ENCODE peak calls at places on chromosomes 2 and 18, in nine cellular contexts. One of them, this sample, is unnamed.

GRCh38 chr2:194301946-194302345 is 1355.1 kb upstream of the SLC39A10 start:
- DNase-seq in lower leg skin: no peak
- DNase-seq in ureter: no peak
- DNase-seq in ACHN: no peak
- DNase-seq in AG20443: no peak
- DNase-seq in activated T-helper 9 cell treated with anti-CD3 and anti-CD28 coated beads, Interleukin-2, amount 50 U/mL, for 16 hours: no peak
- DNase-seq in activated naive CD4-positive, alpha-beta T cell treated with anti-CD3 and anti-CD28 coated beads for 36 hours: no peak
- DNase-seq in stimulated activated CD8-positive, alpha-beta memory T cell treated with anti-CD3 and anti-CD28 coated beads, Interleukin-15, amount 100 ng/mL, for 48 hours: no peak
- DNase-seq in EH: no peak
- DNase-seq in this sample: no peak

GRCh38 chr2:10285578-10286198 is 17.0 kb upstream of the HPCAL1 start:
- DNase-seq in lower leg skin: peak; percentile 66
- DNase-seq in AG20443: peak; percentile 83
- DNase-seq in ureter: peak; percentile 69
- DNase-seq in EH: peak; percentile 79
- DNase-seq in stimulated activated CD8-positive, alpha-beta memory T cell treated with anti-CD3 and anti-CD28 coated beads, Interleukin-15, amount 100 ng/mL, for 48 hours: no peak
- DNase-seq in activated T-helper 9 cell treated with anti-CD3 and anti-CD28 coated beads, Interleukin-2, amount 50 U/mL, for 16 hours: no peak
- DNase-seq in activated naive CD4-positive, alpha-beta T cell treated with anti-CD3 and anti-CD28 coated beads for 36 hours: no peak
- DNase-seq in ACHN: peak; percentile 72
- DNase-seq in this sample: no peak

GRCh38 chr2:223865124-223865523 is 27.7 kb upstream of the AP1S3 start:
- DNase-seq in lower leg skin: no peak
- DNase-seq in stimulated activated CD8-positive, alpha-beta memory T cell treated with anti-CD3 and anti-CD28 coated beads, Interleukin-15, amount 100 ng/mL, for 48 hours: no peak
- DNase-seq in ACHN: no peak
- DNase-seq in activated T-helper 9 cell treated with anti-CD3 and anti-CD28 coated beads, Interleukin-2, amount 50 U/mL, for 16 hours: no peak
- DNase-seq in EH: no peak
- DNase-seq in AG20443: no peak
- DNase-seq in ureter: no peak
- DNase-seq in activated naive CD4-positive, alpha-beta T cell treated with anti-CD3 and anti-CD28 coated beads for 36 hours: no peak
- DNase-seq in this sample: no peak

GRCh38 chr2:238978507-238978906 is 130.6 kb downstream of the TWIST2 start:
- DNase-seq in lower leg skin: no peak
- DNase-seq in activated T-helper 9 cell treated with anti-CD3 and anti-CD28 coated beads, Interleukin-2, amount 50 U/mL, for 16 hours: no peak
- DNase-seq in ureter: no peak
- DNase-seq in stimulated activated CD8-positive, alpha-beta memory T cell treated with anti-CD3 and anti-CD28 coated beads, Interleukin-15, amount 100 ng/mL, for 48 hours: no peak
- DNase-seq in activated naive CD4-positive, alpha-beta T cell treated with anti-CD3 and anti-CD28 coated beads for 36 hours: no peak
- DNase-seq in AG20443: no peak
- DNase-seq in EH: peak; percentile 51
- DNase-seq in ACHN: no peak
- DNase-seq in this sample: no peak

GRCh38 chr2:154375625-154376020 is 322.9 kb upstream of the KCNJ3 start:
- DNase-seq in lower leg skin: no peak
- DNase-seq in activated T-helper 9 cell treated with anti-CD3 and anti-CD28 coated beads, Interleukin-2, amount 50 U/mL, for 16 hours: no peak
- DNase-seq in stimulated activated CD8-positive, alpha-beta memory T cell treated with anti-CD3 and anti-CD28 coated beads, Interleukin-15, amount 100 ng/mL, for 48 hours: no peak
- DNase-seq in activated naive CD4-positive, alpha-beta T cell treated with anti-CD3 and anti-CD28 coated beads for 36 hours: no peak
- DNase-seq in AG20443: peak; percentile 34
- DNase-seq in ACHN: peak; percentile 60
- DNase-seq in ureter: no peak
- DNase-seq in EH: no peak
- DNase-seq in this sample: no peak

GRCh38 chr2:84545030-84545429 is 28.7 kb downstream of the DNAH6 start:
- DNase-seq in stimulated activated CD8-positive, alpha-beta memory T cell treated with anti-CD3 and anti-CD28 coated beads, Interleukin-15, amount 100 ng/mL, for 48 hours: no peak
- DNase-seq in ureter: no peak
- DNase-seq in ACHN: no peak
- DNase-seq in EH: no peak
- DNase-seq in lower leg skin: no peak
- DNase-seq in activated T-helper 9 cell treated with anti-CD3 and anti-CD28 coated beads, Interleukin-2, amount 50 U/mL, for 16 hours: no peak
- DNase-seq in AG20443: no peak
- DNase-seq in activated naive CD4-positive, alpha-beta T cell treated with anti-CD3 and anti-CD28 coated beads for 36 hours: no peak
- DNase-seq in this sample: no peak

GRCh38 chr18:22844184-22844583 is 88.9 kb upstream of the RBBP8 start:
- DNase-seq in activated naive CD4-positive, alpha-beta T cell treated with anti-CD3 and anti-CD28 coated beads for 36 hours: no peak
- DNase-seq in EH: no peak
- DNase-seq in ACHN: no peak
- DNase-seq in AG20443: no peak
- DNase-seq in ureter: no peak
- DNase-seq in activated T-helper 9 cell treated with anti-CD3 and anti-CD28 coated beads, Interleukin-2, amount 50 U/mL, for 16 hours: no peak
- DNase-seq in lower leg skin: no peak
- DNase-seq in stimulated activated CD8-positive, alpha-beta memory T cell treated with anti-CD3 and anti-CD28 coated beads, Interleukin-15, amount 100 ng/mL, for 48 hours: no peak
- DNase-seq in this sample: no peak

GRCh38 chr2:53970898-53971681 is at the start of gene PSME4:
- DNase-seq in ureter: peak; percentile 96
- DNase-seq in ACHN: peak; percentile 90
- DNase-seq in AG20443: peak; percentile 97
- DNase-seq in EH: peak; percentile 92
- DNase-seq in activated T-helper 9 cell treated with anti-CD3 and anti-CD28 coated beads, Interleukin-2, amount 50 U/mL, for 16 hours: peak; percentile 94
- DNase-seq in lower leg skin: peak; percentile 92
- DNase-seq in stimulated activated CD8-positive, alpha-beta memory T cell treated with anti-CD3 and anti-CD28 coated beads, Interleukin-15, amount 100 ng/mL, for 48 hours: peak; percentile 91
- DNase-seq in activated naive CD4-positive, alpha-beta T cell treated with anti-CD3 and anti-CD28 coated beads for 36 hours: peak; percentile 95
- DNase-seq in this sample: peak; percentile 91

GRCh38 chr2:189818249-189819038 is 34.2 kb downstream of the PMS1 start:
- DNase-seq in activated T-helper 9 cell treated with anti-CD3 and anti-CD28 coated beads, Interleukin-2, amount 50 U/mL, for 16 hours: no peak
- DNase-seq in activated naive CD4-positive, alpha-beta T cell treated with anti-CD3 and anti-CD28 coated beads for 36 hours: no peak
- DNase-seq in ureter: no peak
- DNase-seq in EH: no peak
- DNase-seq in stimulated activated CD8-positive, alpha-beta memory T cell treated with anti-CD3 and anti-CD28 coated beads, Interleukin-15, amount 100 ng/mL, for 48 hours: no peak
- DNase-seq in AG20443: no peak
- DNase-seq in lower leg skin: no peak
- DNase-seq in ACHN: no peak
- DNase-seq in this sample: no peak

GRCh38 chr18:46891742-46892214 is 25.5 kb downstream of the PIAS2 start:
- DNase-seq in ureter: no peak
- DNase-seq in AG20443: no peak
- DNase-seq in EH: no peak
- DNase-seq in stimulated activated CD8-positive, alpha-beta memory T cell treated with anti-CD3 and anti-CD28 coated beads, Interleukin-15, amount 100 ng/mL, for 48 hours: no peak
- DNase-seq in activated T-helper 9 cell treated with anti-CD3 and anti-CD28 coated beads, Interleukin-2, amount 50 U/mL, for 16 hours: no peak
- DNase-seq in activated naive CD4-positive, alpha-beta T cell treated with anti-CD3 and anti-CD28 coated beads for 36 hours: peak; percentile 43
- DNase-seq in ACHN: no peak
- DNase-seq in lower leg skin: no peak
- DNase-seq in this sample: no peak

GRCh38 chr2:73297151-73297559 is 3.8 kb upstream of the EGR4 start:
- DNase-seq in activated naive CD4-positive, alpha-beta T cell treated with anti-CD3 and anti-CD28 coated beads for 36 hours: no peak
- DNase-seq in EH: peak; percentile 54
- DNase-seq in stimulated activated CD8-positive, alpha-beta memory T cell treated with anti-CD3 and anti-CD28 coated beads, Interleukin-15, amount 100 ng/mL, for 48 hours: no peak
- DNase-seq in lower leg skin: no peak
- DNase-seq in ACHN: no peak
- DNase-seq in AG20443: no peak
- DNase-seq in ureter: no peak
- DNase-seq in activated T-helper 9 cell treated with anti-CD3 and anti-CD28 coated beads, Interleukin-2, amount 50 U/mL, for 16 hours: no peak
- DNase-seq in this sample: no peak

GRCh38 chr18:9283789-9284188 is 50.8 kb upstream of the TWSG1 start:
- DNase-seq in stimulated activated CD8-positive, alpha-beta memory T cell treated with anti-CD3 and anti-CD28 coated beads, Interleukin-15, amount 100 ng/mL, for 48 hours: no peak
- DNase-seq in EH: peak; percentile 58
- DNase-seq in ACHN: no peak
- DNase-seq in ureter: no peak
- DNase-seq in AG20443: no peak
- DNase-seq in activated naive CD4-positive, alpha-beta T cell treated with anti-CD3 and anti-CD28 coated beads for 36 hours: no peak
- DNase-seq in lower leg skin: no peak
- DNase-seq in activated T-helper 9 cell treated with anti-CD3 and anti-CD28 coated beads, Interleukin-2, amount 50 U/mL, for 16 hours: no peak
- DNase-seq in this sample: no peak

GRCh38 chr18:33699372-33699771 is 121.4 kb downstream of the ASXL3 start:
- DNase-seq in activated T-helper 9 cell treated with anti-CD3 and anti-CD28 coated beads, Interleukin-2, amount 50 U/mL, for 16 hours: no peak
- DNase-seq in ACHN: no peak
- DNase-seq in activated naive CD4-positive, alpha-beta T cell treated with anti-CD3 and anti-CD28 coated beads for 36 hours: no peak
- DNase-seq in AG20443: no peak
- DNase-seq in stimulated activated CD8-positive, alpha-beta memory T cell treated with anti-CD3 and anti-CD28 coated beads, Interleukin-15, amount 100 ng/mL, for 48 hours: no peak
- DNase-seq in lower leg skin: no peak
- DNase-seq in ureter: no peak
- DNase-seq in EH: no peak
- DNase-seq in this sample: no peak

GRCh38 chr2:186891219-186891621 is 42.2 kb upstream of the ZSWIM2 start:
- DNase-seq in activated naive CD4-positive, alpha-beta T cell treated with anti-CD3 and anti-CD28 coated beads for 36 hours: no peak
- DNase-seq in lower leg skin: no peak
- DNase-seq in AG20443: no peak
- DNase-seq in activated T-helper 9 cell treated with anti-CD3 and anti-CD28 coated beads, Interleukin-2, amount 50 U/mL, for 16 hours: no peak
- DNase-seq in EH: peak; percentile 35
- DNase-seq in stimulated activated CD8-positive, alpha-beta memory T cell treated with anti-CD3 and anti-CD28 coated beads, Interleukin-15, amount 100 ng/mL, for 48 hours: no peak
- DNase-seq in ureter: no peak
- DNase-seq in ACHN: no peak
- DNase-seq in this sample: no peak

GRCh38 chr2:24708537-24709152 is 84.5 kb downstream of the PTRHD1 start:
- DNase-seq in ureter: no peak
- DNase-seq in activated T-helper 9 cell treated with anti-CD3 and anti-CD28 coated beads, Interleukin-2, amount 50 U/mL, for 16 hours: no peak
- DNase-seq in EH: peak; percentile 49
- DNase-seq in ACHN: no peak
- DNase-seq in lower leg skin: no peak
- DNase-seq in stimulated activated CD8-positive, alpha-beta memory T cell treated with anti-CD3 and anti-CD28 coated beads, Interleukin-15, amount 100 ng/mL, for 48 hours: no peak
- DNase-seq in activated naive CD4-positive, alpha-beta T cell treated with anti-CD3 and anti-CD28 coated beads for 36 hours: no peak
- DNase-seq in AG20443: no peak
- DNase-seq in this sample: no peak

GRCh38 chr2:185456517-185456916 is 282.1 kb upstream of the FSIP2 start:
- DNase-seq in ureter: no peak
- DNase-seq in stimulated activated CD8-positive, alpha-beta memory T cell treated with anti-CD3 and anti-CD28 coated beads, Interleukin-15, amount 100 ng/mL, for 48 hours: no peak
- DNase-seq in ACHN: no peak
- DNase-seq in activated T-helper 9 cell treated with anti-CD3 and anti-CD28 coated beads, Interleukin-2, amount 50 U/mL, for 16 hours: no peak
- DNase-seq in AG20443: no peak
- DNase-seq in activated naive CD4-positive, alpha-beta T cell treated with anti-CD3 and anti-CD28 coated beads for 36 hours: no peak
- DNase-seq in lower leg skin: no peak
- DNase-seq in EH: no peak
- DNase-seq in this sample: no peak

GRCh38 chr18:3836483-3836882 is 386.5 kb downstream of the TGIF1 start:
- DNase-seq in lower leg skin: no peak
- DNase-seq in AG20443: no peak
- DNase-seq in EH: no peak
- DNase-seq in activated naive CD4-positive, alpha-beta T cell treated with anti-CD3 and anti-CD28 coated beads for 36 hours: no peak
- DNase-seq in ureter: no peak
- DNase-seq in ACHN: no peak
- DNase-seq in stimulated activated CD8-positive, alpha-beta memory T cell treated with anti-CD3 and anti-CD28 coated beads, Interleukin-15, amount 100 ng/mL, for 48 hours: no peak
- DNase-seq in activated T-helper 9 cell treated with anti-CD3 and anti-CD28 coated beads, Interleukin-2, amount 50 U/mL, for 16 hours: no peak
- DNase-seq in this sample: no peak

GRCh38 chr2:239814136-239814916 is 210.8 kb downstream of the NDUFA10 start:
- DNase-seq in AG20443: no peak
- DNase-seq in ureter: no peak
- DNase-seq in activated naive CD4-positive, alpha-beta T cell treated with anti-CD3 and anti-CD28 coated beads for 36 hours: no peak
- DNase-seq in stimulated activated CD8-positive, alpha-beta memory T cell treated with anti-CD3 and anti-CD28 coated beads, Interleukin-15, amount 100 ng/mL, for 48 hours: no peak
- DNase-seq in activated T-helper 9 cell treated with anti-CD3 and anti-CD28 coated beads, Interleukin-2, amount 50 U/mL, for 16 hours: no peak
- DNase-seq in ACHN: no peak
- DNase-seq in EH: no peak
- DNase-seq in lower leg skin: no peak
- DNase-seq in this sample: no peak

GRCh38 chr2:202278944-202279343 is 13.4 kb downstream of the NOP58 start:
- DNase-seq in AG20443: peak; percentile 66
- DNase-seq in EH: peak; percentile 74
- DNase-seq in activated naive CD4-positive, alpha-beta T cell treated with anti-CD3 and anti-CD28 coated beads for 36 hours: no peak
- DNase-seq in ACHN: peak; percentile 80
- DNase-seq in stimulated activated CD8-positive, alpha-beta memory T cell treated with anti-CD3 and anti-CD28 coated beads, Interleukin-15, amount 100 ng/mL, for 48 hours: no peak
- DNase-seq in lower leg skin: no peak
- DNase-seq in ureter: no peak
- DNase-seq in activated T-helper 9 cell treated with anti-CD3 and anti-CD28 coated beads, Interleukin-2, amount 50 U/mL, for 16 hours: no peak
- DNase-seq in this sample: no peak

GRCh38 chr2:198287706-198288105 is 483.3 kb downstream of the PLCL1 start:
- DNase-seq in EH: no peak
- DNase-seq in ACHN: no peak
- DNase-seq in stimulated activated CD8-positive, alpha-beta memory T cell treated with anti-CD3 and anti-CD28 coated beads, Interleukin-15, amount 100 ng/mL, for 48 hours: no peak
- DNase-seq in lower leg skin: no peak
- DNase-seq in activated naive CD4-positive, alpha-beta T cell treated with anti-CD3 and anti-CD28 coated beads for 36 hours: no peak
- DNase-seq in ureter: no peak
- DNase-seq in activated T-helper 9 cell treated with anti-CD3 and anti-CD28 coated beads, Interleukin-2, amount 50 U/mL, for 16 hours: no peak
- DNase-seq in AG20443: no peak
- DNase-seq in this sample: no peak

GRCh38 chr2:43333656-43334144 is 107.3 kb upstream of the ZFP36L2 start:
- DNase-seq in ACHN: no peak
- DNase-seq in EH: peak; percentile 63
- DNase-seq in lower leg skin: peak; percentile 79
- DNase-seq in AG20443: peak; percentile 61
- DNase-seq in activated naive CD4-positive, alpha-beta T cell treated with anti-CD3 and anti-CD28 coated beads for 36 hours: no peak
- DNase-seq in ureter: no peak
- DNase-seq in activated T-helper 9 cell treated with anti-CD3 and anti-CD28 coated beads, Interleukin-2, amount 50 U/mL, for 16 hours: no peak
- DNase-seq in stimulated activated CD8-positive, alpha-beta memory T cell treated with anti-CD3 and anti-CD28 coated beads, Interleukin-15, amount 100 ng/mL, for 48 hours: no peak
- DNase-seq in this sample: no peak

GRCh38 chr2:120995656-120996190 is 260.1 kb downstream of the GLI2 start:
- DNase-seq in ureter: no peak
- DNase-seq in activated naive CD4-positive, alpha-beta T cell treated with anti-CD3 and anti-CD28 coated beads for 36 hours: no peak
- DNase-seq in EH: no peak
- DNase-seq in AG20443: no peak
- DNase-seq in lower leg skin: no peak
- DNase-seq in stimulated activated CD8-positive, alpha-beta memory T cell treated with anti-CD3 and anti-CD28 coated beads, Interleukin-15, amount 100 ng/mL, for 48 hours: no peak
- DNase-seq in activated T-helper 9 cell treated with anti-CD3 and anti-CD28 coated beads, Interleukin-2, amount 50 U/mL, for 16 hours: no peak
- DNase-seq in ACHN: no peak
- DNase-seq in this sample: no peak

GRCh38 chr2:147364597-147364996 is 480.2 kb upstream of the ACVR2A start:
- DNase-seq in activated naive CD4-positive, alpha-beta T cell treated with anti-CD3 and anti-CD28 coated beads for 36 hours: no peak
- DNase-seq in EH: no peak
- DNase-seq in ACHN: peak; percentile 41
- DNase-seq in lower leg skin: no peak
- DNase-seq in stimulated activated CD8-positive, alpha-beta memory T cell treated with anti-CD3 and anti-CD28 coated beads, Interleukin-15, amount 100 ng/mL, for 48 hours: no peak
- DNase-seq in ureter: no peak
- DNase-seq in activated T-helper 9 cell treated with anti-CD3 and anti-CD28 coated beads, Interleukin-2, amount 50 U/mL, for 16 hours: no peak
- DNase-seq in AG20443: no peak
- DNase-seq in this sample: no peak

GRCh38 chr2:233079953-233080835 is 20.1 kb downstream of the INPP5D start:
- DNase-seq in lower leg skin: no peak
- DNase-seq in activated T-helper 9 cell treated with anti-CD3 and anti-CD28 coated beads, Interleukin-2, amount 50 U/mL, for 16 hours: no peak
- DNase-seq in ACHN: no peak
- DNase-seq in AG20443: no peak
- DNase-seq in EH: no peak
- DNase-seq in ureter: peak; percentile 40
- DNase-seq in activated naive CD4-positive, alpha-beta T cell treated with anti-CD3 and anti-CD28 coated beads for 36 hours: peak; percentile 58
- DNase-seq in stimulated activated CD8-positive, alpha-beta memory T cell treated with anti-CD3 and anti-CD28 coated beads, Interleukin-15, amount 100 ng/mL, for 48 hours: no peak
- DNase-seq in this sample: no peak

GRCh38 chr18:80175451-80176235 is 66.6 kb downstream of the ADNP2 start:
- DNase-seq in activated T-helper 9 cell treated with anti-CD3 and anti-CD28 coated beads, Interleukin-2, amount 50 U/mL, for 16 hours: no peak
- DNase-seq in EH: no peak
- DNase-seq in AG20443: no peak
- DNase-seq in ureter: no peak
- DNase-seq in activated naive CD4-positive, alpha-beta T cell treated with anti-CD3 and anti-CD28 coated beads for 36 hours: peak; percentile 13
- DNase-seq in lower leg skin: no peak
- DNase-seq in stimulated activated CD8-positive, alpha-beta memory T cell treated with anti-CD3 and anti-CD28 coated beads, Interleukin-15, amount 100 ng/mL, for 48 hours: peak; percentile 47
- DNase-seq in ACHN: no peak
- DNase-seq in this sample: peak; percentile 32

GRCh38 chr2:108904680-108905079 is 84.3 kb downstream of the EDAR start:
- DNase-seq in ACHN: no peak
- DNase-seq in AG20443: no peak
- DNase-seq in lower leg skin: no peak
- DNase-seq in EH: no peak
- DNase-seq in ureter: no peak
- DNase-seq in activated naive CD4-positive, alpha-beta T cell treated with anti-CD3 and anti-CD28 coated beads for 36 hours: no peak
- DNase-seq in activated T-helper 9 cell treated with anti-CD3 and anti-CD28 coated beads, Interleukin-2, amount 50 U/mL, for 16 hours: no peak
- DNase-seq in stimulated activated CD8-positive, alpha-beta memory T cell treated with anti-CD3 and anti-CD28 coated beads, Interleukin-15, amount 100 ng/mL, for 48 hours: no peak
- DNase-seq in this sample: no peak

GRCh38 chr2:194725169-194725568 is 931.9 kb upstream of the SLC39A10 start:
- DNase-seq in EH: no peak
- DNase-seq in stimulated activated CD8-positive, alpha-beta memory T cell treated with anti-CD3 and anti-CD28 coated beads, Interleukin-15, amount 100 ng/mL, for 48 hours: no peak
- DNase-seq in AG20443: no peak
- DNase-seq in ureter: no peak
- DNase-seq in lower leg skin: no peak
- DNase-seq in activated T-helper 9 cell treated with anti-CD3 and anti-CD28 coated beads, Interleukin-2, amount 50 U/mL, for 16 hours: no peak
- DNase-seq in activated naive CD4-positive, alpha-beta T cell treated with anti-CD3 and anti-CD28 coated beads for 36 hours: no peak
- DNase-seq in ACHN: no peak
- DNase-seq in this sample: no peak

GRCh38 chr2:8645176-8645831 is 36.6 kb upstream of the ID2 start:
- DNase-seq in EH: no peak
- DNase-seq in stimulated activated CD8-positive, alpha-beta memory T cell treated with anti-CD3 and anti-CD28 coated beads, Interleukin-15, amount 100 ng/mL, for 48 hours: no peak
- DNase-seq in ACHN: no peak
- DNase-seq in AG20443: no peak
- DNase-seq in ureter: no peak
- DNase-seq in activated naive CD4-positive, alpha-beta T cell treated with anti-CD3 and anti-CD28 coated beads for 36 hours: no peak
- DNase-seq in activated T-helper 9 cell treated with anti-CD3 and anti-CD28 coated beads, Interleukin-2, amount 50 U/mL, for 16 hours: no peak
- DNase-seq in lower leg skin: no peak
- DNase-seq in this sample: no peak

GRCh38 chr2:8088810-8089209 is 593.0 kb upstream of the ID2 start:
- DNase-seq in lower leg skin: no peak
- DNase-seq in activated naive CD4-positive, alpha-beta T cell treated with anti-CD3 and anti-CD28 coated beads for 36 hours: no peak
- DNase-seq in ureter: no peak
- DNase-seq in ACHN: no peak
- DNase-seq in EH: no peak
- DNase-seq in activated T-helper 9 cell treated with anti-CD3 and anti-CD28 coated beads, Interleukin-2, amount 50 U/mL, for 16 hours: no peak
- DNase-seq in AG20443: no peak
- DNase-seq in stimulated activated CD8-positive, alpha-beta memory T cell treated with anti-CD3 and anti-CD28 coated beads, Interleukin-15, amount 100 ng/mL, for 48 hours: no peak
- DNase-seq in this sample: no peak

GRCh38 chr2:196535742-196536141 is 103.8 kb upstream of the CCDC150 start:
- DNase-seq in ACHN: peak; percentile 8
- DNase-seq in activated naive CD4-positive, alpha-beta T cell treated with anti-CD3 and anti-CD28 coated beads for 36 hours: no peak
- DNase-seq in EH: peak; percentile 32
- DNase-seq in ureter: no peak
- DNase-seq in AG20443: no peak
- DNase-seq in stimulated activated CD8-positive, alpha-beta memory T cell treated with anti-CD3 and anti-CD28 coated beads, Interleukin-15, amount 100 ng/mL, for 48 hours: no peak
- DNase-seq in lower leg skin: no peak
- DNase-seq in activated T-helper 9 cell treated with anti-CD3 and anti-CD28 coated beads, Interleukin-2, amount 50 U/mL, for 16 hours: no peak
- DNase-seq in this sample: no peak

GRCh38 chr2:145751634-145752033 is 1231.7 kb upstream of the ZEB2 start:
- DNase-seq in ACHN: peak; percentile 14
- DNase-seq in activated naive CD4-positive, alpha-beta T cell treated with anti-CD3 and anti-CD28 coated beads for 36 hours: no peak
- DNase-seq in lower leg skin: no peak
- DNase-seq in stimulated activated CD8-positive, alpha-beta memory T cell treated with anti-CD3 and anti-CD28 coated beads, Interleukin-15, amount 100 ng/mL, for 48 hours: no peak
- DNase-seq in AG20443: peak; percentile 46
- DNase-seq in ureter: no peak
- DNase-seq in activated T-helper 9 cell treated with anti-CD3 and anti-CD28 coated beads, Interleukin-2, amount 50 U/mL, for 16 hours: no peak
- DNase-seq in EH: peak; percentile 89
- DNase-seq in this sample: no peak